ENCODE peak calls at places on chromosomes 5 and 9, in six cellular contexts. F, B, U, O, G and Y are unnamed samples.

GRCh38 chr9:83701769-83702168 is 6.0 kb downstream of the UBQLN1 start:
- DNase-seq in F (no peak), B (no peak), U (no peak), O (no peak), G (peak), Y (peak)

GRCh38 chr5:24644757-24645156 is at the start of gene CDH10:
- DNase-seq in F (peak), B (no peak), U (no peak), O (no peak), G (peak), Y (no peak)

GRCh38 chr5:141150215-141150992 is 547 bp downstream of the PCDHB6 start:
- DNase-seq in F (no peak), B (no peak), U (no peak), O (no peak), G (no peak), Y (no peak)

GRCh38 chr9:75941066-75941465 is 50.6 kb downstream of the PCSK5 start:
- DNase-seq in F (no peak), B (no peak), U (no peak), O (no peak), G (no peak), Y (no peak)

GRCh38 chr5:10635257-10635860 is 71.5 kb downstream of the ANKRD33B start:
- DNase-seq in F (no peak), B (peak), U (no peak), O (peak), G (peak), Y (no peak)

GRCh38 chr5:176644878-176645670 is 2.2 kb upstream of the TSPAN17 start:
- DNase-seq in F (peak), B (no peak), U (no peak), O (no peak), G (no peak), Y (no peak)

GRCh38 chr5:14327624-14328023 is 184.5 kb downstream of the TRIO start:
- DNase-seq in F (no peak), B (no peak), U (no peak), O (no peak), G (no peak), Y (no peak)

GRCh38 chr9:70081120-70081495 is 37.5 kb downstream of the MAMDC2 start:
- DNase-seq in F (no peak), B (no peak), U (no peak), O (no peak), G (no peak), Y (peak)

GRCh38 chr9:88494983-88495721 is 39.8 kb upstream of the NXNL2 start:
- DNase-seq in F (no peak), B (no peak), U (no peak), O (no peak), G (no peak), Y (no peak)

GRCh38 chr5:106171708-106172107 is 1499.0 kb downstream of the EFNA5 start:
- DNase-seq in F (no peak), B (no peak), U (no peak), O (no peak), G (no peak), Y (no peak)

GRCh38 chr5:108258001-108258400 is 123.9 kb downstream of the FBXL17 start:
- DNase-seq in F (no peak), B (no peak), U (no peak), O (no peak), G (peak), Y (no peak)

GRCh38 chr9:113155911-113156559 is 5.2 kb downstream of the SLC31A2 start:
- DNase-seq in F (no peak), B (peak), U (no peak), O (peak), G (no peak), Y (no peak)

GRCh38 chr9:116202219-116202912 is 48.8 kb downstream of the PAPPA start:
- DNase-seq in F (no peak), B (no peak), U (no peak), O (no peak), G (peak), Y (no peak)

GRCh38 chr5:43203373-43203772 is 11.3 kb downstream of the NIM1K start:
- DNase-seq in F (no peak), B (no peak), U (no peak), O (no peak), G (no peak), Y (no peak)

GRCh38 chr5:126370796-126371718 is 52.2 kb upstream of the GRAMD2B start:
- DNase-seq in F (no peak), B (no peak), U (no peak), O (no peak), G (peak), Y (no peak)

GRCh38 chr9:76878933-76879332 is 27.0 kb downstream of the PRUNE2 start:
- DNase-seq in F (no peak), B (no peak), U (no peak), O (no peak), G (no peak), Y (peak)

GRCh38 chr9:97633859-97634485 is 351 bp downstream of the NCBP1 start:
- DNase-seq in F (no peak), B (no peak), U (peak), O (peak), G (no peak), Y (peak)

GRCh38 chr9:120892748-120893584 is 16.0 kb upstream of the PHF19 start:
- DNase-seq in F (no peak), B (no peak), U (peak), O (no peak), G (peak), Y (peak)

GRCh38 chr5:82111191-82111590 is 139.4 kb downstream of the ATG10 start:
- DNase-seq in F (no peak), B (no peak), U (no peak), O (no peak), G (no peak), Y (peak)

GRCh38 chr5:10863763-10864383 is 102.8 kb upstream of the DAP start:
- DNase-seq in F (peak), B (peak), U (peak), O (no peak), G (peak), Y (peak)

GRCh38 chr9:109251080-109251775 is 69.6 kb downstream of the EPB41L4B start:
- DNase-seq in F (no peak), B (no peak), U (no peak), O (no peak), G (peak), Y (peak)

GRCh38 chr5:175718401-175719108 is 60.7 kb downstream of the HRH2 start:
- DNase-seq in F (no peak), B (peak), U (peak), O (peak), G (no peak), Y (peak)

GRCh38 chr5:98500811-98501210 is 272.7 kb upstream of the RGMB start:
- DNase-seq in F (no peak), B (no peak), U (no peak), O (no peak), G (no peak), Y (no peak)